ENCODE peak calls at places on chromosome 3, in six cellular contexts. Z is GM03348, U is AG08395, L is PC-9, T is SW480, X is GM10248. N is an unnamed sample.

GRCh38 chr3:133280591-133280990 is 119.3 kb upstream of the BFSP2 start:
- DNase-seq in L (no peak), Z (no peak), U (no peak), T (no peak), X (no peak), N (no peak)

GRCh38 chr3:58336135-58336882 is 3.6 kb downstream of the PXK start:
- DNase-seq in Z (peak; percentile 59), T (peak; percentile 69), X (no peak), U (peak; percentile 73), L (no peak), N (no peak)

GRCh38 chr3:150251654-150252053 is 156.4 kb upstream of the TSC22D2 start:
- DNase-seq in X (no peak), L (no peak), U (peak; percentile 56), Z (no peak), T (no peak), N (no peak)

GRCh38 chr3:73787620-73788019 is 162.9 kb upstream of the PDZRN3 start:
- DNase-seq in L (no peak), U (no peak), T (no peak), X (no peak), Z (no peak), N (no peak)

GRCh38 chr3:156317457-156317856 is 197.1 kb downstream of the KCNAB1 start:
- DNase-seq in Z (peak; percentile 17), T (peak; percentile 97), L (peak; percentile 57), X (no peak), U (no peak), N (no peak)

GRCh38 chr3:43347774-43348173 is 61.4 kb downstream of the SNRK start:
- DNase-seq in Z (no peak), L (no peak), T (no peak), X (no peak), U (no peak), N (no peak)

GRCh38 chr3:170038434-170039110 is 777 bp downstream of the GPR160 start:
- DNase-seq in X (peak; percentile 44), Z (no peak), U (no peak), T (peak; percentile 34), L (no peak), N (peak; percentile 84)

GRCh38 chr3:83941990-83942710 is 1016.6 kb upstream of the CADM2 start:
- DNase-seq in U (no peak), X (no peak), T (no peak), L (no peak), Z (no peak), N (no peak)

GRCh38 chr3:15500107-15500724 is 21.3 kb downstream of the COLQ start:
- DNase-seq in L (no peak), U (peak; percentile 50), X (peak; percentile 40), T (no peak), Z (peak; percentile 48), N (no peak)

GRCh38 chr3:186469525-186469924 is 74.7 kb downstream of the CRYGS start:
- DNase-seq in L (no peak), U (no peak), X (no peak), Z (no peak), T (no peak), N (no peak)

GRCh38 chr3:192077795-192078497 is 617.0 kb downstream of the PYDC2 start:
- DNase-seq in X (no peak), Z (no peak), U (no peak), L (no peak), T (peak; percentile 81), N (no peak)

GRCh38 chr3:186783731-186784515 is 546 bp downstream of the EIF4A2 start:
- DNase-seq in X (peak; percentile 81), U (peak; percentile 85), T (peak; percentile 53), L (peak; percentile 59), Z (peak; percentile 90), N (peak; percentile 89)

N was measured in RPMI8226.